ENCODE peak calls at places on chromosomes 11 and 22, in eight cellular contexts. W is cardiac muscle cell, N is testis, U is DND-41, Y is adrenal gland, P is psoas muscle, B is keratinocyte, X is neural progenitor cell. G is an unnamed sample. For H3K4me1, the result is how much of the 10 kb centered on the place peaks cover.

GRCh38 chr11:116062526-116063171 is 558.4 kb upstream of the CADM1 start:
- DNase-seq in W (peak), N (no peak), U (no peak), Y (no peak), P (no peak), B (no peak), X (no peak), G (no peak)

GRCh38 chr11:64007160-64007628 is 21.0 kb downstream of the OTUB1 start:
- DNase-seq in W (peak), N (peak), U (no peak), Y (peak), P (no peak), B (no peak), X (peak), G (no peak)

GRCh38 chr11:18890615-18891014 is 48.6 kb downstream of the MRGPRX1 start:
- DNase-seq in W (no peak), N (no peak), U (no peak), Y (no peak), P (no peak), B (no peak), X (no peak), G (no peak)

GRCh38 chr22:31229402-31230140 is 17.5 kb downstream of the LIMK2 start:
- DNase-seq in W (no peak), N (peak), U (peak), Y (peak), P (no peak), B (no peak), X (peak), G (no peak)

GRCh38 chr11:126122863-126123262 is 60.2 kb upstream of the CDON start:
- DNase-seq in W (no peak), N (no peak), U (no peak), Y (no peak), P (no peak), B (no peak), X (no peak), G (no peak)

GRCh38 chr22:40363059-40363458 is 7.3 kb upstream of the SGSM3 start:
- DNase-seq in W (no peak), N (no peak), U (no peak), Y (no peak), P (no peak), B (no peak), X (no peak), G (no peak)

GRCh38 chr11:120133216-120134105 is 4.5 kb downstream of the TRIM29 start:
- DNase-seq in W (peak), N (no peak), U (no peak), Y (peak), P (no peak), B (no peak), X (no peak), G (no peak)

GRCh38 chr11:77503006-77503405 is 29.1 kb upstream of the PAK1 start:
- DNase-seq in W (peak), N (no peak), U (no peak), Y (no peak), P (no peak), B (no peak), X (no peak), G (no peak)

GRCh38 chr22:45968751-45969413 is 8.1 kb downstream of the WNT7B start:
- DNase-seq in W (no peak), N (no peak), U (no peak), Y (no peak), P (no peak), B (peak), X (no peak), G (no peak)

GRCh38 chr11:66325140-66325754 is 8.4 kb upstream of the CD248 start:
- DNase-seq in W (no peak), N (no peak), U (peak), Y (no peak), P (no peak), B (no peak), X (no peak), G (no peak)

GRCh38 chr11:7563269-7563668 is 49.5 kb downstream of the PPFIBP2 start:
- DNase-seq in W (no peak), N (no peak), U (no peak), Y (no peak), P (no peak), B (no peak), X (no peak), G (no peak)

GRCh38 chr11:20474176-20474950 is 86.8 kb downstream of the PRMT3 start:
- DNase-seq in W (peak), N (no peak), U (no peak), Y (no peak), P (peak), B (no peak), X (peak), G (no peak)

GRCh38 chr11:121464352-121464946 is 11.7 kb upstream of the SORL1-AS1 start:
- DNase-seq in W (peak), N (peak), U (peak), Y (peak), P (peak), B (peak), X (no peak), G (peak)

GRCh38 chr11:68663482-68664010 is 20.8 kb upstream of the GAL start:
- DNase-seq in W (no peak), N (no peak), U (no peak), Y (no peak), P (no peak), B (no peak), X (no peak), G (no peak)

GRCh38 chr11:72573380-72573949 is 100.8 kb downstream of the PDE2A start:
- DNase-seq in W (peak), N (peak), U (peak), Y (no peak), P (no peak), B (no peak), X (peak), G (no peak)

GRCh38 chr11:75276696-75277095 is 36.1 kb downstream of the TPBGL start:
- DNase-seq in W (no peak), N (no peak), U (no peak), Y (peak), P (no peak), B (no peak), X (no peak), G (no peak)

GRCh38 chr11:76119032-76119431 is 87.3 kb downstream of the WNT11 start:
- DNase-seq in W (no peak), N (no peak), U (no peak), Y (no peak), P (no peak), B (no peak), X (no peak), G (no peak)

GRCh38 chr11:67054851-67055523 is 1.7 kb upstream of the RHOD start:
- DNase-seq in W (peak), N (peak), U (peak), Y (peak), P (peak), B (peak), X (no peak), G (no peak)

GRCh38 chr11:67312187-67313021 is 9.1 kb downstream of the SSH3 start:
- DNase-seq in W (no peak), N (peak), U (no peak), Y (no peak), P (no peak), B (peak), X (no peak), G (no peak)

GRCh38 chr11:45553401-45553936 is 112.0 kb downstream of the CHST1 start:
- DNase-seq in W (no peak), N (no peak), U (no peak), Y (no peak), P (no peak), B (no peak), X (no peak), G (no peak)

GRCh38 chr11:61158691-61159381 is 2.4 kb downstream of the VPS37C start:
- DNase-seq in W (no peak), N (no peak), U (no peak), Y (peak), P (no peak), B (no peak), X (no peak), G (no peak)

GRCh38 chr22:32606181-32606580 is 131.6 kb downstream of the FBXO7 start:
- DNase-seq in W (no peak), N (no peak), U (peak), Y (no peak), P (no peak), B (no peak), X (no peak), G (no peak)

GRCh38 chr11:70616317-70616716 is 218.0 kb downstream of the CTTN start:
- DNase-seq in W (no peak), N (no peak), U (no peak), Y (no peak), P (no peak), B (no peak), X (no peak), G (no peak)

GRCh38 chr11:109075976-109076375 is 346.0 kb upstream of the C11orf87 start:
- DNase-seq in W (no peak), N (peak), U (no peak), Y (no peak), P (no peak), B (no peak), X (no peak), G (no peak)

GRCh38 chr11:124837491-124837856 is 27.8 kb upstream of the ROBO3 start:
- DNase-seq in W (peak), N (peak), U (peak), Y (peak), P (no peak), B (peak), X (peak), G (no peak)

GRCh38 chr11:66353762-66354161 is 6.3 kb upstream of the B4GAT1 start:
- DNase-seq in W (no peak), N (no peak), U (no peak), Y (no peak), P (peak), B (no peak), X (no peak), G (no peak)

GRCh38 chr11:2270322-2271076 is at the start of gene ASCL2:
- DNase-seq in W (no peak), N (peak), U (no peak), Y (no peak), P (peak), B (no peak), X (peak), G (no peak)

GRCh38 chr11:92083123-92083522 is 141.5 kb upstream of the FAT3 start:
- DNase-seq in W (no peak), N (no peak), U (no peak), Y (no peak), P (no peak), B (no peak), X (no peak), G (no peak)

GRCh38 chr11:92082652-92083051 is 142.0 kb upstream of the FAT3 start:
- DNase-seq in W (no peak), N (no peak), U (no peak), Y (no peak), P (no peak), B (no peak), X (no peak), G (no peak)

DNA sequence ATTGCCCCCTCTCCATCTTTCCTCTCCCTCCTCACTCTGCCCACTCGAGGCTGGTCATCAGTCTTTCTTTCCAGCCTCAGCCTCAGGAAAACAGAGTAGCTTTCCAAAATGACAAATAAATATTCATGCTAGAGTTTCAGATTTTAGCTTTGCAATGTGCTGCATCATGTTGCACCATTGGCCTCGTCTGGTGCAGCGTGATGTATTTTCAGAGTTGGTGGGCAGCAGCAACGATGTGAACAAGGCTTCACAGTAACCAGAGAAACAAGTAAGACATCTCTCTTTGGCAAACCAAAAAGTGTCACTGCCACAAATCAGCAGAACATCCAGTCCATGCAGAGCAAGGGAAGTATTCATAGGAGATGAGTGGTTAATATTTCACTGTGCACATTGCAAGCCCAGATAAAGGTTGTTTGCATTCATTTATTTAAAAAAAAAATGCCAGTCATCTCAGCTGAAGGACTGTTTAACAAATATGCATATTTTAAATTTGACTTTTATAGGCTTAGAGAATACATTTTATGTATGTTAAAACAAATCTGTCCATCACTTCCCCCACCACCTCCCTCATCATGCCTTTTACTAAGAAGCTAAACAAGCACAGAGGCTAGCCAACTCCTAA is 136.6 kb upstream of the FAT3 start:
- DNase-seq in W (no peak), N (no peak), U (no peak), Y (no peak), P (no peak), B (no peak), X (no peak), G (no peak)
- H3K4me1 ChIP-seq in W (under half), N (under half), U (under half), Y (under half), P (under half), B (under half), X (under half), G (under half)

DNA sequence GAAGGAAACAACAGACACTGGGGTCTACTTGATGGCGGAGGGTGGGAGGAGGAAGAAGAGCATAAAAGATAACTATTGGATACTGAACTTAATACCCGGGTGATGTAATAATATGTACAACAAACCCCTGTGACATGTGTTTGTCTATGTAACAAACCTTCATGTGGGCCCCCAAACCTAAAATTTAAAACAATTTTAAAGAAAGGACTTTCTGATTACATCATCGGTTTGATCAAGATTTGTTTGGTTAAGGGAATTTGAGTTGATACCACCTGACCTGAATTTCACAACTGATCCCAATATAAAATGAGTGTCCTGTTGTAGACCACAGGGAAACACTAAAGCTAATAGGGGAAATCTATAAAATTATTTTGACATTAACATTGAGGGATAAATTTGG is 34.3 kb downstream of the APIP start:
- DNase-seq in W (no peak), N (no peak), U (no peak), Y (no peak), P (no peak), B (no peak), X (no peak), G (no peak)
- H3K4me1 ChIP-seq in W (under half), N (under half), U (under half), Y (under half), P (under half), B (under half), X (under half), G (under half)

DNA sequence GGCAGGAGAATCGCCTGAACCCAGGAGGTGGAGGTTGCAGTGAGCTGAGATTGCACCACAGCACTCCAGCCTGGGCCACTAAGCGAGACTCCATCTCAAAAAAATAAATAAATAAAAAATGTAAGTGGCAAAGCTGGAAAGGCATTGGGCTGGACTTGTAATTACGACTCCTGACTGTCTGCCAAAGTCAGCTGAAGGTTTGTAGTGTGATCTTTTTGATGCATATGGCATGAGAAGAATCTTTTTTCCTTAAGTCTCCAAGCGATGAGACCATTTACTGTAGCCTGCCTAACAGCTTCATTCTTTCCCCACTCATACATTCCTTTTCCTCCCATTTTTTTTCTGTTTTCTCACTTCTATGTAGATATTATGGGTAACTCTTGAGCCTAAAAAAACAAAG is 24.8 kb downstream of the CTNND1 start:
- DNase-seq in W (no peak), N (no peak), U (no peak), Y (no peak), P (no peak), B (no peak), X (no peak), G (no peak)
- H3K4me1 ChIP-seq in W (under half), N (under half), U (half or more), Y (under half), P (under half), B (under half), X (under half), G (under half)

GRCh38 chr22:49966041-49966715 is 5.6 kb downstream of the PIM3 start:
- DNase-seq in W (no peak), N (no peak), U (no peak), Y (peak), P (peak), B (no peak), X (peak), G (no peak)
- H3K4me1 ChIP-seq in W (under half), N (half or more), U (under half), Y (half or more), P (half or more), B (under half), X (under half), G (under half)